ENCODE peak calls at places on chromosomes 4 and X, in ten cellular contexts. One of them, this sample, is unnamed.

GRCh38 chrX:41025926-41026325 is 59.3 kb upstream of the USP9X start:
- DNase-seq in frontal cortex: no peak
- DNase-seq in iPS-NIHi11: no peak
- DNase-seq in NCI-H1105: no peak
- DNase-seq in GM03348: no peak
- DNase-seq in CD4-positive, alpha-beta memory T cell: no peak
- DNase-seq in ACHN: no peak
- DNase-seq in astrocyte of the spinal cord: no peak
- DNase-seq in astrocyte of the cerebellum: peak
- DNase-seq in CD8-positive, alpha-beta T cell: no peak
- DNase-seq in this sample: no peak

GRCh38 chr4:10380695-10381094 is 76.5 kb downstream of the ZNF518B start:
- DNase-seq in GM03348: no peak
- DNase-seq in astrocyte of the cerebellum: no peak
- DNase-seq in iPS-NIHi11: peak
- DNase-seq in ACHN: no peak
- DNase-seq in CD4-positive, alpha-beta memory T cell: no peak
- DNase-seq in astrocyte of the spinal cord: no peak
- DNase-seq in frontal cortex: no peak
- DNase-seq in CD8-positive, alpha-beta T cell: no peak
- DNase-seq in NCI-H1105: no peak
- DNase-seq in this sample: no peak

GRCh38 chrX:150352581-150352980 is 10.5 kb upstream of the MAMLD1 start:
- DNase-seq in astrocyte of the spinal cord: no peak
- DNase-seq in CD8-positive, alpha-beta T cell: no peak
- DNase-seq in frontal cortex: no peak
- DNase-seq in ACHN: no peak
- DNase-seq in NCI-H1105: no peak
- DNase-seq in GM03348: no peak
- DNase-seq in iPS-NIHi11: no peak
- DNase-seq in astrocyte of the cerebellum: no peak
- DNase-seq in CD4-positive, alpha-beta memory T cell: no peak
- DNase-seq in this sample: no peak

GRCh38 chrX:9285342-9285771 is 179.5 kb upstream of the TBL1X start:
- DNase-seq in astrocyte of the cerebellum: no peak
- DNase-seq in astrocyte of the spinal cord: no peak
- DNase-seq in GM03348: no peak
- DNase-seq in iPS-NIHi11: no peak
- DNase-seq in NCI-H1105: no peak
- DNase-seq in CD8-positive, alpha-beta T cell: peak
- DNase-seq in frontal cortex: no peak
- DNase-seq in ACHN: no peak
- DNase-seq in CD4-positive, alpha-beta memory T cell: no peak
- DNase-seq in this sample: no peak

GRCh38 chr4:139329665-139330200 is 27.5 kb upstream of the NDUFC1 start:
- DNase-seq in NCI-H1105: no peak
- DNase-seq in iPS-NIHi11: peak
- DNase-seq in CD8-positive, alpha-beta T cell: no peak
- DNase-seq in astrocyte of the spinal cord: no peak
- DNase-seq in GM03348: no peak
- DNase-seq in CD4-positive, alpha-beta memory T cell: no peak
- DNase-seq in frontal cortex: no peak
- DNase-seq in ACHN: no peak
- DNase-seq in astrocyte of the cerebellum: no peak
- DNase-seq in this sample: no peak

GRCh38 chrX:111151764-111152163 is 55.8 kb downstream of the PAK3 start:
- DNase-seq in astrocyte of the spinal cord: no peak
- DNase-seq in GM03348: no peak
- DNase-seq in CD8-positive, alpha-beta T cell: no peak
- DNase-seq in CD4-positive, alpha-beta memory T cell: no peak
- DNase-seq in astrocyte of the cerebellum: no peak
- DNase-seq in frontal cortex: no peak
- DNase-seq in ACHN: no peak
- DNase-seq in iPS-NIHi11: no peak
- DNase-seq in NCI-H1105: no peak
- DNase-seq in this sample: no peak

GRCh38 chrX:10483191-10483808 is 137.1 kb downstream of the MID1 start:
- DNase-seq in astrocyte of the cerebellum: no peak
- DNase-seq in CD8-positive, alpha-beta T cell: no peak
- DNase-seq in frontal cortex: no peak
- DNase-seq in GM03348: no peak
- DNase-seq in iPS-NIHi11: no peak
- DNase-seq in CD4-positive, alpha-beta memory T cell: no peak
- DNase-seq in NCI-H1105: no peak
- DNase-seq in astrocyte of the spinal cord: no peak
- DNase-seq in ACHN: no peak
- DNase-seq in this sample: no peak

GRCh38 chrX:70454441-70455365 is 10.1 kb downstream of the DLG3 start:
- DNase-seq in CD8-positive, alpha-beta T cell: peak
- DNase-seq in NCI-H1105: peak
- DNase-seq in iPS-NIHi11: peak
- DNase-seq in CD4-positive, alpha-beta memory T cell: peak
- DNase-seq in ACHN: peak
- DNase-seq in frontal cortex: no peak
- DNase-seq in GM03348: peak
- DNase-seq in astrocyte of the spinal cord: peak
- DNase-seq in astrocyte of the cerebellum: peak
- DNase-seq in this sample: peak

GRCh38 chr4:148539387-148539786 is 97.2 kb upstream of the NR3C2 start:
- DNase-seq in iPS-NIHi11: peak
- DNase-seq in ACHN: no peak
- DNase-seq in astrocyte of the cerebellum: no peak
- DNase-seq in CD8-positive, alpha-beta T cell: no peak
- DNase-seq in astrocyte of the spinal cord: no peak
- DNase-seq in NCI-H1105: no peak
- DNase-seq in GM03348: no peak
- DNase-seq in CD4-positive, alpha-beta memory T cell: no peak
- DNase-seq in frontal cortex: no peak
- DNase-seq in this sample: no peak

GRCh38 chr4:40763228-40763716 is 13.5 kb downstream of the NSUN7 start:
- DNase-seq in astrocyte of the cerebellum: no peak
- DNase-seq in NCI-H1105: no peak
- DNase-seq in ACHN: peak
- DNase-seq in iPS-NIHi11: no peak
- DNase-seq in CD8-positive, alpha-beta T cell: no peak
- DNase-seq in astrocyte of the spinal cord: peak
- DNase-seq in frontal cortex: no peak
- DNase-seq in GM03348: peak
- DNase-seq in CD4-positive, alpha-beta memory T cell: no peak
- DNase-seq in this sample: no peak

GRCh38 chr4:153001626-153002025 is 65.5 kb downstream of the FHDC1 start:
- DNase-seq in NCI-H1105: no peak
- DNase-seq in GM03348: no peak
- DNase-seq in astrocyte of the cerebellum: no peak
- DNase-seq in CD4-positive, alpha-beta memory T cell: no peak
- DNase-seq in ACHN: no peak
- DNase-seq in astrocyte of the spinal cord: no peak
- DNase-seq in CD8-positive, alpha-beta T cell: no peak
- DNase-seq in frontal cortex: no peak
- DNase-seq in iPS-NIHi11: no peak
- DNase-seq in this sample: no peak

This sample was measured in NCI-H1930.